ENCODE peak calls at places on chromosomes 7 and 10, in eight cellular contexts. One of them, this sample, is unnamed.
A peak's percentile ranks its signal among the peaks of the same experiment; 100 is the strongest.

GRCh38 chr10:132441818-132442217 is 44.8 kb downstream of the PWWP2B start:
- DNase-seq in stimulated activated naive CD8-positive, alpha-beta T cell treated with anti-CD3 and anti-CD28 coated beads, Interleukin-15, Interleukin-2, amounts not matched to agents 100 U/mL and 50 U/mL, for 24 hours: no peak
- DNase-seq in NCI-H2171: no peak
- DNase-seq in activated T-cell treated with anti-CD3 and anti-CD28 coated beads for 1 hour: no peak
- DNase-seq in activated T-helper 1 cell treated with anti-CD3 and anti-CD28 coated beads, Interleukin-12 subunit alpha, Interleukin-12 subunit beta, Interleukin-2, Interleukin-4 antibody, amounts not matched to agents 30 ng/mL and 10 ng/mL and 1 ng/mL, durations not matched to agents 14 hours and 24 hours and 36 hours: no peak
- DNase-seq in neural progenitor cell: no peak
- DNase-seq in NCI-H774: no peak
- DNase-seq in dorsolateral prefrontal cortex: no peak
- DNase-seq in this sample: no peak

GRCh38 chr7:28315565-28316420 is 96.5 kb upstream of the CREB5 start:
- DNase-seq in stimulated activated naive CD8-positive, alpha-beta T cell treated with anti-CD3 and anti-CD28 coated beads, Interleukin-15, Interleukin-2, amounts not matched to agents 100 U/mL and 50 U/mL, for 24 hours: no peak
- DNase-seq in NCI-H2171: peak; percentile 15
- DNase-seq in activated T-cell treated with anti-CD3 and anti-CD28 coated beads for 1 hour: no peak
- DNase-seq in activated T-helper 1 cell treated with anti-CD3 and anti-CD28 coated beads, Interleukin-12 subunit alpha, Interleukin-12 subunit beta, Interleukin-2, Interleukin-4 antibody, amounts not matched to agents 30 ng/mL and 10 ng/mL and 1 ng/mL, durations not matched to agents 14 hours and 24 hours and 36 hours: no peak
- DNase-seq in neural progenitor cell: no peak
- DNase-seq in NCI-H774: no peak
- DNase-seq in dorsolateral prefrontal cortex: no peak
- DNase-seq in this sample: no peak

GRCh38 chr7:93055543-93056107 is 62.2 kb downstream of the SAMD9 start:
- DNase-seq in stimulated activated naive CD8-positive, alpha-beta T cell treated with anti-CD3 and anti-CD28 coated beads, Interleukin-15, Interleukin-2, amounts not matched to agents 100 U/mL and 50 U/mL, for 24 hours: no peak
- DNase-seq in NCI-H2171: peak; percentile 25
- DNase-seq in activated T-cell treated with anti-CD3 and anti-CD28 coated beads for 1 hour: no peak
- DNase-seq in activated T-helper 1 cell treated with anti-CD3 and anti-CD28 coated beads, Interleukin-12 subunit alpha, Interleukin-12 subunit beta, Interleukin-2, Interleukin-4 antibody, amounts not matched to agents 30 ng/mL and 10 ng/mL and 1 ng/mL, durations not matched to agents 14 hours and 24 hours and 36 hours: no peak
- DNase-seq in neural progenitor cell: peak; percentile 62
- DNase-seq in NCI-H774: peak; percentile 51
- DNase-seq in dorsolateral prefrontal cortex: no peak
- DNase-seq in this sample: peak; percentile 49

GRCh38 chr10:682931-683447 is 6.5 kb downstream of the DIP2C start:
- DNase-seq in stimulated activated naive CD8-positive, alpha-beta T cell treated with anti-CD3 and anti-CD28 coated beads, Interleukin-15, Interleukin-2, amounts not matched to agents 100 U/mL and 50 U/mL, for 24 hours: no peak
- DNase-seq in NCI-H2171: no peak
- DNase-seq in activated T-cell treated with anti-CD3 and anti-CD28 coated beads for 1 hour: no peak
- DNase-seq in activated T-helper 1 cell treated with anti-CD3 and anti-CD28 coated beads, Interleukin-12 subunit alpha, Interleukin-12 subunit beta, Interleukin-2, Interleukin-4 antibody, amounts not matched to agents 30 ng/mL and 10 ng/mL and 1 ng/mL, durations not matched to agents 14 hours and 24 hours and 36 hours: no peak
- DNase-seq in neural progenitor cell: no peak
- DNase-seq in NCI-H774: no peak
- DNase-seq in dorsolateral prefrontal cortex: no peak
- DNase-seq in this sample: no peak

GRCh38 chr7:154871928-154872750 is 130.8 kb downstream of the PAXIP1 start:
- DNase-seq in stimulated activated naive CD8-positive, alpha-beta T cell treated with anti-CD3 and anti-CD28 coated beads, Interleukin-15, Interleukin-2, amounts not matched to agents 100 U/mL and 50 U/mL, for 24 hours: no peak
- DNase-seq in NCI-H2171: no peak
- DNase-seq in activated T-cell treated with anti-CD3 and anti-CD28 coated beads for 1 hour: no peak
- DNase-seq in activated T-helper 1 cell treated with anti-CD3 and anti-CD28 coated beads, Interleukin-12 subunit alpha, Interleukin-12 subunit beta, Interleukin-2, Interleukin-4 antibody, amounts not matched to agents 30 ng/mL and 10 ng/mL and 1 ng/mL, durations not matched to agents 14 hours and 24 hours and 36 hours: no peak
- DNase-seq in neural progenitor cell: no peak
- DNase-seq in NCI-H774: no peak
- DNase-seq in dorsolateral prefrontal cortex: no peak
- DNase-seq in this sample: no peak

GRCh38 chr7:36039243-36039642 is 113.8 kb upstream of the EEPD1 start:
- DNase-seq in stimulated activated naive CD8-positive, alpha-beta T cell treated with anti-CD3 and anti-CD28 coated beads, Interleukin-15, Interleukin-2, amounts not matched to agents 100 U/mL and 50 U/mL, for 24 hours: no peak
- DNase-seq in NCI-H2171: no peak
- DNase-seq in activated T-cell treated with anti-CD3 and anti-CD28 coated beads for 1 hour: no peak
- DNase-seq in activated T-helper 1 cell treated with anti-CD3 and anti-CD28 coated beads, Interleukin-12 subunit alpha, Interleukin-12 subunit beta, Interleukin-2, Interleukin-4 antibody, amounts not matched to agents 30 ng/mL and 10 ng/mL and 1 ng/mL, durations not matched to agents 14 hours and 24 hours and 36 hours: no peak
- DNase-seq in neural progenitor cell: no peak
- DNase-seq in NCI-H774: no peak
- DNase-seq in dorsolateral prefrontal cortex: no peak
- DNase-seq in this sample: no peak

GRCh38 chr10:58140054-58140453 is 127.6 kb downstream of the IPMK start:
- DNase-seq in stimulated activated naive CD8-positive, alpha-beta T cell treated with anti-CD3 and anti-CD28 coated beads, Interleukin-15, Interleukin-2, amounts not matched to agents 100 U/mL and 50 U/mL, for 24 hours: no peak
- DNase-seq in NCI-H2171: no peak
- DNase-seq in activated T-cell treated with anti-CD3 and anti-CD28 coated beads for 1 hour: no peak
- DNase-seq in activated T-helper 1 cell treated with anti-CD3 and anti-CD28 coated beads, Interleukin-12 subunit alpha, Interleukin-12 subunit beta, Interleukin-2, Interleukin-4 antibody, amounts not matched to agents 30 ng/mL and 10 ng/mL and 1 ng/mL, durations not matched to agents 14 hours and 24 hours and 36 hours: no peak
- DNase-seq in neural progenitor cell: no peak
- DNase-seq in NCI-H774: no peak
- DNase-seq in dorsolateral prefrontal cortex: no peak
- DNase-seq in this sample: no peak

GRCh38 chr7:131325179-131325840 is 2.4 kb upstream of the MKLN1 start:
- DNase-seq in stimulated activated naive CD8-positive, alpha-beta T cell treated with anti-CD3 and anti-CD28 coated beads, Interleukin-15, Interleukin-2, amounts not matched to agents 100 U/mL and 50 U/mL, for 24 hours: peak; percentile 32
- DNase-seq in NCI-H2171: no peak
- DNase-seq in activated T-cell treated with anti-CD3 and anti-CD28 coated beads for 1 hour: no peak
- DNase-seq in activated T-helper 1 cell treated with anti-CD3 and anti-CD28 coated beads, Interleukin-12 subunit alpha, Interleukin-12 subunit beta, Interleukin-2, Interleukin-4 antibody, amounts not matched to agents 30 ng/mL and 10 ng/mL and 1 ng/mL, durations not matched to agents 14 hours and 24 hours and 36 hours: no peak
- DNase-seq in neural progenitor cell: no peak
- DNase-seq in NCI-H774: no peak
- DNase-seq in dorsolateral prefrontal cortex: no peak
- DNase-seq in this sample: no peak

GRCh38 chr10:24428410-24428782 is 219.5 kb downstream of the KIAA1217 start:
- DNase-seq in stimulated activated naive CD8-positive, alpha-beta T cell treated with anti-CD3 and anti-CD28 coated beads, Interleukin-15, Interleukin-2, amounts not matched to agents 100 U/mL and 50 U/mL, for 24 hours: no peak
- DNase-seq in NCI-H2171: no peak
- DNase-seq in activated T-cell treated with anti-CD3 and anti-CD28 coated beads for 1 hour: no peak
- DNase-seq in activated T-helper 1 cell treated with anti-CD3 and anti-CD28 coated beads, Interleukin-12 subunit alpha, Interleukin-12 subunit beta, Interleukin-2, Interleukin-4 antibody, amounts not matched to agents 30 ng/mL and 10 ng/mL and 1 ng/mL, durations not matched to agents 14 hours and 24 hours and 36 hours: no peak
- DNase-seq in neural progenitor cell: no peak
- DNase-seq in NCI-H774: no peak
- DNase-seq in dorsolateral prefrontal cortex: no peak
- DNase-seq in this sample: no peak

GRCh38 chr10:6530966-6531365 is 49.1 kb downstream of the PRKCQ start:
- DNase-seq in stimulated activated naive CD8-positive, alpha-beta T cell treated with anti-CD3 and anti-CD28 coated beads, Interleukin-15, Interleukin-2, amounts not matched to agents 100 U/mL and 50 U/mL, for 24 hours: no peak
- DNase-seq in NCI-H2171: no peak
- DNase-seq in activated T-cell treated with anti-CD3 and anti-CD28 coated beads for 1 hour: no peak
- DNase-seq in activated T-helper 1 cell treated with anti-CD3 and anti-CD28 coated beads, Interleukin-12 subunit alpha, Interleukin-12 subunit beta, Interleukin-2, Interleukin-4 antibody, amounts not matched to agents 30 ng/mL and 10 ng/mL and 1 ng/mL, durations not matched to agents 14 hours and 24 hours and 36 hours: no peak
- DNase-seq in neural progenitor cell: no peak
- DNase-seq in NCI-H774: no peak
- DNase-seq in dorsolateral prefrontal cortex: no peak
- DNase-seq in this sample: no peak

GRCh38 chr10:60446855-60447254 is 57.2 kb upstream of the ANK3 start:
- DNase-seq in stimulated activated naive CD8-positive, alpha-beta T cell treated with anti-CD3 and anti-CD28 coated beads, Interleukin-15, Interleukin-2, amounts not matched to agents 100 U/mL and 50 U/mL, for 24 hours: no peak
- DNase-seq in NCI-H2171: no peak
- DNase-seq in activated T-cell treated with anti-CD3 and anti-CD28 coated beads for 1 hour: no peak
- DNase-seq in activated T-helper 1 cell treated with anti-CD3 and anti-CD28 coated beads, Interleukin-12 subunit alpha, Interleukin-12 subunit beta, Interleukin-2, Interleukin-4 antibody, amounts not matched to agents 30 ng/mL and 10 ng/mL and 1 ng/mL, durations not matched to agents 14 hours and 24 hours and 36 hours: no peak
- DNase-seq in neural progenitor cell: no peak
- DNase-seq in NCI-H774: no peak
- DNase-seq in dorsolateral prefrontal cortex: no peak
- DNase-seq in this sample: no peak

GRCh38 chr7:99374121-99375064 is at the start of gene ARPC1B:
- DNase-seq in stimulated activated naive CD8-positive, alpha-beta T cell treated with anti-CD3 and anti-CD28 coated beads, Interleukin-15, Interleukin-2, amounts not matched to agents 100 U/mL and 50 U/mL, for 24 hours: peak; percentile 90
- DNase-seq in NCI-H2171: peak; percentile 7
- DNase-seq in activated T-cell treated with anti-CD3 and anti-CD28 coated beads for 1 hour: peak; percentile 79
- DNase-seq in activated T-helper 1 cell treated with anti-CD3 and anti-CD28 coated beads, Interleukin-12 subunit alpha, Interleukin-12 subunit beta, Interleukin-2, Interleukin-4 antibody, amounts not matched to agents 30 ng/mL and 10 ng/mL and 1 ng/mL, durations not matched to agents 14 hours and 24 hours and 36 hours: peak; percentile 77
- DNase-seq in neural progenitor cell: peak; percentile 89
- DNase-seq in NCI-H774: peak; percentile 84
- DNase-seq in dorsolateral prefrontal cortex: no peak
- DNase-seq in this sample: peak; percentile 28

GRCh38 chr7:13198741-13199140 is 511.3 kb downstream of the ARL4A start:
- DNase-seq in stimulated activated naive CD8-positive, alpha-beta T cell treated with anti-CD3 and anti-CD28 coated beads, Interleukin-15, Interleukin-2, amounts not matched to agents 100 U/mL and 50 U/mL, for 24 hours: no peak
- DNase-seq in NCI-H2171: no peak
- DNase-seq in activated T-cell treated with anti-CD3 and anti-CD28 coated beads for 1 hour: no peak
- DNase-seq in activated T-helper 1 cell treated with anti-CD3 and anti-CD28 coated beads, Interleukin-12 subunit alpha, Interleukin-12 subunit beta, Interleukin-2, Interleukin-4 antibody, amounts not matched to agents 30 ng/mL and 10 ng/mL and 1 ng/mL, durations not matched to agents 14 hours and 24 hours and 36 hours: no peak
- DNase-seq in neural progenitor cell: no peak
- DNase-seq in NCI-H774: no peak
- DNase-seq in dorsolateral prefrontal cortex: no peak
- DNase-seq in this sample: no peak

GRCh38 chr10:70432101-70432500 is 9.4 kb downstream of the NODAL start:
- DNase-seq in stimulated activated naive CD8-positive, alpha-beta T cell treated with anti-CD3 and anti-CD28 coated beads, Interleukin-15, Interleukin-2, amounts not matched to agents 100 U/mL and 50 U/mL, for 24 hours: no peak
- DNase-seq in NCI-H2171: no peak
- DNase-seq in activated T-cell treated with anti-CD3 and anti-CD28 coated beads for 1 hour: no peak
- DNase-seq in activated T-helper 1 cell treated with anti-CD3 and anti-CD28 coated beads, Interleukin-12 subunit alpha, Interleukin-12 subunit beta, Interleukin-2, Interleukin-4 antibody, amounts not matched to agents 30 ng/mL and 10 ng/mL and 1 ng/mL, durations not matched to agents 14 hours and 24 hours and 36 hours: no peak
- DNase-seq in neural progenitor cell: peak; percentile 14
- DNase-seq in NCI-H774: no peak
- DNase-seq in dorsolateral prefrontal cortex: peak; percentile 75
- DNase-seq in this sample: no peak

This sample was measured in cerebellum.